ENCODE peak calls at places on chromosome 2, in five cellular contexts. U, T, Q, C and P are unnamed samples.

GRCh38 chr2:8244634-8245033 is 437.2 kb upstream of the ID2 start:
- DNase-seq in T (no peak), Q (no peak), C (no peak), U (peak), P (no peak)

GRCh38 chr2:171754254-171754939 is 67.1 kb downstream of the DYNC1I2 start:
- DNase-seq in C (no peak), Q (no peak), U (no peak), T (no peak), P (no peak)

GRCh38 chr2:27496357-27497287 is at the start of gene GCKR:
- DNase-seq in U (no peak), Q (no peak), T (no peak), C (no peak), P (no peak)

GRCh38 chr2:105578166-105578565 is 166.5 kb upstream of the NCK2 start:
- DNase-seq in C (no peak), T (no peak), U (no peak), Q (no peak), P (no peak)

GRCh38 chr2:8456149-8457091 is 225.4 kb upstream of the ID2 start:
- DNase-seq in U (no peak), C (peak), T (no peak), Q (peak), P (peak)

GRCh38 chr2:29606105-29606871 is 315.1 kb downstream of the ALK start:
- DNase-seq in C (no peak), T (no peak), Q (no peak), U (no peak), P (no peak)

GRCh38 chr2:231250146-231250545 is 51.7 kb downstream of the ARMC9 start:
- DNase-seq in T (no peak), C (no peak), U (no peak), Q (no peak), P (no peak)

GRCh38 chr2:241443486-241444223 is 64.7 kb downstream of the STK25 start:
- DNase-seq in T (no peak), C (peak), Q (peak), U (peak), P (peak)

GRCh38 chr2:8575011-8575750 is 106.7 kb upstream of the ID2 start:
- DNase-seq in Q (peak), U (peak), T (peak), C (peak), P (peak)

GRCh38 chr2:143842836-143843235 is 677.1 kb downstream of the ZEB2 start:
- DNase-seq in T (no peak), C (no peak), Q (no peak), U (no peak), P (no peak)

GRCh38 chr2:30580394-30580793 is 133.3 kb downstream of the LCLAT1 start:
- DNase-seq in T (no peak), U (peak), Q (no peak), C (no peak), P (no peak)

GRCh38 chr2:74951211-74951754 is 7.2 kb upstream of the POLE4 start:
- DNase-seq in Q (no peak), U (no peak), C (no peak), T (no peak), P (no peak)

GRCh38 chr2:143469323-143469722 is 340.1 kb downstream of the ARHGAP15 start:
- DNase-seq in Q (no peak), T (no peak), C (no peak), U (no peak), P (no peak)

GRCh38 chr2:108571262-108571661 is 37.0 kb downstream of the LIMS1 start:
- DNase-seq in T (no peak), Q (no peak), C (no peak), U (no peak), P (no peak)

GRCh38 chr2:38581193-38582147 is 21.3 kb downstream of the HNRNPLL start:
- DNase-seq in U (peak), T (peak), C (no peak), Q (no peak), P (no peak)

GRCh38 chr2:43818761-43819160 is 19.9 kb downstream of the ABCG5 start:
- DNase-seq in C (no peak), T (no peak), Q (no peak), U (peak), P (no peak)

GRCh38 chr2:17538022-17538843 is 2.3 kb upstream of the VSNL1 start:
- DNase-seq in Q (no peak), C (no peak), U (peak), T (no peak), P (no peak)

GRCh38 chr2:8087480-8087840 is 594.4 kb upstream of the ID2 start:
- DNase-seq in C (no peak), Q (no peak), T (no peak), U (no peak), P (no peak)

GRCh38 chr2:6692061-6692460 is 173.6 kb downstream of the CMPK2 start:
- DNase-seq in U (no peak), Q (no peak), C (no peak), T (no peak), P (no peak)

GRCh38 chr2:224523626-224524577 is 61.3 kb downstream of the CUL3 start:
- DNase-seq in C (no peak), T (no peak), Q (no peak), U (peak), P (no peak)

GRCh38 chr2:187890690-187891089 is 336.5 kb upstream of the TFPI start:
- DNase-seq in T (no peak), C (no peak), U (no peak), Q (no peak), P (no peak)

GRCh38 chr2:137367361-137367760 is 596.9 kb upstream of the HNMT start:
- DNase-seq in U (no peak), T (no peak), C (no peak), Q (no peak), P (no peak)

GRCh38 chr2:204842731-204843490 is 297.6 kb downstream of the PARD3B start:
- DNase-seq in Q (no peak), C (no peak), U (no peak), T (peak), P (no peak)

GRCh38 chr2:86048888-86049287 is 56.8 kb downstream of the POLR1A start:
- DNase-seq in U (no peak), T (no peak), C (no peak), Q (no peak), P (peak)

GRCh38 chr2:74205586-74205985 is 7.2 kb downstream of the MTHFD2 start:
- DNase-seq in U (peak), C (no peak), T (no peak), Q (no peak), P (no peak)

GRCh38 chr2:11127791-11128190 is 27.5 kb upstream of the SLC66A3 start:
- DNase-seq in Q (no peak), T (no peak), C (no peak), U (no peak), P (no peak)

GRCh38 chr2:74373189-74373588 is 6.9 kb downstream of the DCTN1 start:
- DNase-seq in T (no peak), U (no peak), C (no peak), Q (no peak), P (no peak)

GRCh38 chr2:63764630-63765029 is 77.1 kb upstream of the UGP2 start:
- DNase-seq in T (no peak), C (no peak), U (no peak), Q (no peak), P (no peak)

GRCh38 chr2:21836261-21836660 is 712.5 kb downstream of the TDRD15 start:
- DNase-seq in T (no peak), Q (no peak), U (no peak), C (no peak), P (no peak)

GRCh38 chr2:171095014-171095582 is 65.6 kb downstream of the TLK1 start:
- DNase-seq in T (no peak), C (no peak), U (no peak), Q (no peak), P (no peak)

GRCh38 chr2:222919841-222920609 is 59.2 kb downstream of the ACSL3 start:
- DNase-seq in T (no peak), C (no peak), U (peak), Q (no peak), P (no peak)

GRCh38 chr2:30476636-30477035 is 29.6 kb downstream of the LCLAT1 start:
- DNase-seq in U (no peak), T (no peak), C (no peak), Q (no peak), P (no peak)